ENCODE peak calls at places on chromosomes 11 and 22, in seven cellular contexts. I is IMR-90, P is right lobe of liver, H is kidney, K is mammary epithelial cell, J is psoas muscle, B is mesenchymal stem cell. W is an unnamed sample.

GRCh38 chr11:31325162-31325561 is 44.4 kb downstream of the DCDC1 start:
- DNase-seq in K (peak; percentile 68), B (peak; percentile 56), J (no peak), I (peak; percentile 44), H (no peak), P (no peak), W (peak; percentile 67)

GRCh38 chr22:44254811-44255210 is 57.9 kb downstream of the SHISAL1 start:
- DNase-seq in I (no peak), H (no peak), J (no peak), B (no peak), P (no peak), K (no peak), W (no peak)

GRCh38 chr11:3166268-3167142 is 1.4 kb upstream of the OSBPL5 start:
- DNase-seq in I (no peak), P (no peak), H (peak; percentile 69), B (no peak), J (peak; percentile 47), K (no peak), W (no peak)

GRCh38 chr22:31248138-31248745 is 36.1 kb downstream of the LIMK2 start:
- DNase-seq in P (no peak), J (peak; percentile 82), I (peak; percentile 94), K (peak; percentile 92), H (peak; percentile 91), B (peak; percentile 96), W (peak; percentile 52)

GRCh38 chr22:20319041-20319744 is 667 bp downstream of the DGCR6L start:
- DNase-seq in I (no peak), J (no peak), H (peak; percentile 54), B (peak; percentile 54), P (peak; percentile 23), K (peak; percentile 31), W (no peak)

GRCh38 chr22:36830601-36831000 is 13.8 kb upstream of the PVALB start:
- DNase-seq in B (no peak), P (no peak), H (no peak), I (no peak), J (no peak), K (no peak), W (no peak)

GRCh38 chr11:57072640-57073039 is 83.9 kb downstream of the OR5AK2 start:
- DNase-seq in H (no peak), I (peak; percentile 97), P (no peak), J (no peak), B (peak; percentile 86), K (peak; percentile 97), W (peak; percentile 97)

GRCh38 chr11:128291835-128292234 is 295.5 kb downstream of the ETS1 start:
- DNase-seq in P (no peak), H (peak; percentile 72), K (no peak), J (no peak), B (no peak), I (no peak), W (peak; percentile 26)

GRCh38 chr22:28032896-28033295 is 113.8 kb upstream of the PITPNB start:
- DNase-seq in K (no peak), I (no peak), H (no peak), J (no peak), P (no peak), B (no peak), W (no peak)

GRCh38 chr11:78737891-78738290 is 163.2 kb upstream of the NARS2 start:
- DNase-seq in H (no peak), B (peak; percentile 12), P (no peak), I (peak; percentile 61), J (no peak), K (no peak), W (no peak)

GRCh38 chr11:33735426-33736147 is 636 bp downstream of the CD59 start:
- DNase-seq in K (peak; percentile 54), J (peak; percentile 73), P (peak; percentile 41), I (no peak), H (peak; percentile 84), B (peak; percentile 67), W (no peak)

GRCh38 chr22:50085211-50085999 is at the start of gene MLC1:
- DNase-seq in H (peak; percentile 46), K (no peak), B (no peak), I (peak; percentile 25), J (no peak), P (no peak), W (no peak)

GRCh38 chr22:21587803-21588611 is 20.5 kb downstream of the UBE2L3 start:
- DNase-seq in P (no peak), J (no peak), H (no peak), B (peak; percentile 66), K (no peak), I (peak; percentile 67), W (no peak)

GRCh38 chr22:47213571-47214230 is 451.3 kb downstream of the TBC1D22A start:
- DNase-seq in I (no peak), P (no peak), K (no peak), B (no peak), J (peak; percentile 32), H (no peak), W (peak; percentile 61)

GRCh38 chr11:88146106-88146505 is 29.1 kb downstream of the RAB38 start:
- DNase-seq in I (no peak), J (no peak), B (no peak), H (no peak), P (no peak), K (peak; percentile 23), W (no peak)

GRCh38 chr11:122178795-122179194 is 62.8 kb upstream of the BLID start:
- DNase-seq in B (no peak), K (no peak), H (no peak), P (no peak), I (peak; percentile 37), J (no peak), W (peak; percentile 52)

GRCh38 chr22:42300286-42301071 is 30.0 kb upstream of the TCF20 start:
- DNase-seq in P (no peak), K (peak; percentile 83), J (no peak), I (no peak), H (no peak), B (no peak), W (peak; percentile 6)

GRCh38 chr22:37241351-37242142 is 2.5 kb downstream of the RAC2 start:
- DNase-seq in H (peak; percentile 75), I (no peak), K (no peak), P (peak; percentile 36), J (peak; percentile 54), B (no peak), W (no peak)

GRCh38 chr11:38937709-38938108 is 2339.7 kb upstream of the RAG2 start:
- DNase-seq in B (no peak), P (no peak), I (no peak), K (peak; percentile 30), J (no peak), H (no peak), W (peak; percentile 57)

GRCh38 chr11:36360833-36361232 is 64.7 kb downstream of the PRR5L start:
- DNase-seq in J (no peak), I (no peak), H (no peak), P (no peak), K (no peak), B (peak; percentile 45), W (no peak)

GRCh38 chr11:114040706-114041211 is 18.8 kb upstream of the ZBTB16 start:
- DNase-seq in H (no peak), J (peak; percentile 73), P (peak; percentile 49), K (peak; percentile 20), I (peak; percentile 31), B (peak; percentile 90), W (peak; percentile 87)

GRCh38 chr11:720017-720641 is 14.1 kb downstream of the EPS8L2 start:
- DNase-seq in K (no peak), J (no peak), H (no peak), B (no peak), I (no peak), P (no peak), W (no peak)
- H3K36me3 ChIP-seq in K (peaks cover 18% of the 10 kb centered on the region), J (no peaks in the 10 kb centered on the region), H (no peaks in the 10 kb centered on the region), B (peaks cover 29% of the 10 kb centered on the region), I (no peaks in the 10 kb centered on the region), P (peaks cover 2% of the 10 kb centered on the region), W (peaks cover 9% of the 10 kb centered on the region)

DNA sequence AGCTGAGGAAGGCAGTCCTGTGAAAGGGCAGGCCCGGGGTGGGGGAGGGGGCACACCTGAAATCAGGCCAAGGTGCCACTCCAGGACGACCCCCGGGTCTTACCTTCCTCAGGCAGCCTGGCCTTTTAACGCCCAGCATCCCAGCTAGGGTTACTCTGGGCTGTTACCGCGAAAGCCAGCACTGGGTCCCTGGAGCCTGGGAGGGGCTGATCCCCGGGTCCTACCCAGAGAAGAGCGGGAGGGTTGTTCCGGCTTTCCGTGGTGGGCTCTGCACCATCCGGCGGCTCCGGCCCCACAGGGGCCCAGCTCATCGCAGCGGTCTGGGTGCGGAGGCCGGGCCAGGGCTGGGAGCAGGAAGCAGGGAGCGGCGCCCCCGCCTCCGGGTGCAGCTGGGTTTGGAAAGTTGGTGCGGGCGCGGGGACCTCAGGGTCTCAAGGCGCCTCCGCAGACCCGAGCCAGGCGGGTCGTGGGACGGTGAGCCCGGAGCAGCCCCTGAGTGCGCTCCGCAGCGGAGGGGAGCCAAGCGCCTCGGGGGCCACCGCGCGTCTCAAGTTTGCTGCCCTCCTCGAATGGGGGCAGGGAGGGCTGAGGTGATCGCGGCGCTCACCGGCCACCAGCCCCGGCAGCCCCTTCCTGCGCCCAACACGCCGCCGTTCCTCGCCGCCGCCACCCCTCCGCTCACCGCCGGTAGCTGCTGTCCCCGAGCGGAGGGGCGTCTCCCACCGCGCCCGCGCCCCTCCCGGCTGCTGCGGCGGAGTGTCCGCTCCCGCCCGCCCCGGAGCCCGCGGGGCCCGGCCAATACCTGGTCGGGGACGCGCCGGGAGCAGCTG is 831 bp downstream of the CHST1 start:
- DNase-seq in I (no peak), B (no peak), H (peak; percentile 70), P (no peak), J (no peak), K (no peak), W (no peak)
- H3K27ac ChIP-seq in I (no peak overlapping the region), B (no peak overlapping the region), H (no peak overlapping the region), P (no peak overlapping the region), J (peak overlapping the region; percentile 41), K (no peak overlapping the region), W (no peak overlapping the region)

DNA sequence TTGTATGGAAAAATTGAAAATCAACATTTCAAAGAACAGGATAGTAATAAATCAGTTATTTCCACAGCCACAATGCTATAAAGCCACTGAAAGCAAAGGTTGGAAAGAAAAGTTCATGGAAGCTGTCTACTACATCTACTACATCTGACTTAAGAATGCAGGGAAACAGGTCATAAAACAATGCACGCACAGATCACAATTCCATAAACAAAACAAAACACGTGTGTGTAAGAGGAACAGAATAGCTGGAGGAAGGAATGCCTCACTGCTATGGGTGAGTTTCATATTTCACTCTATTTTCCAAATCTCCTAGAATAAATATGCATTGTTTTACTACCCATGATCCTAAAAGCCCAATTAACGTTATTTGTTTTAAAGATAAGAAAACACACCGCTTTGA is 66.3 kb downstream of the NCAPD3 start:
- DNase-seq in B (no peak), P (no peak), K (no peak), H (no peak), I (no peak), J (no peak), W (no peak)
- H3K36me3 ChIP-seq in B (peaks cover 92% of the 10 kb centered on the region), P (peaks cover 5% of the 10 kb centered on the region), K (peaks cover 28% of the 10 kb centered on the region), H (peaks cover 25% of the 10 kb centered on the region), I (peaks cover 36% of the 10 kb centered on the region), J (peaks cover 86% of the 10 kb centered on the region), W (peaks cover 81% of the 10 kb centered on the region)

DNA sequence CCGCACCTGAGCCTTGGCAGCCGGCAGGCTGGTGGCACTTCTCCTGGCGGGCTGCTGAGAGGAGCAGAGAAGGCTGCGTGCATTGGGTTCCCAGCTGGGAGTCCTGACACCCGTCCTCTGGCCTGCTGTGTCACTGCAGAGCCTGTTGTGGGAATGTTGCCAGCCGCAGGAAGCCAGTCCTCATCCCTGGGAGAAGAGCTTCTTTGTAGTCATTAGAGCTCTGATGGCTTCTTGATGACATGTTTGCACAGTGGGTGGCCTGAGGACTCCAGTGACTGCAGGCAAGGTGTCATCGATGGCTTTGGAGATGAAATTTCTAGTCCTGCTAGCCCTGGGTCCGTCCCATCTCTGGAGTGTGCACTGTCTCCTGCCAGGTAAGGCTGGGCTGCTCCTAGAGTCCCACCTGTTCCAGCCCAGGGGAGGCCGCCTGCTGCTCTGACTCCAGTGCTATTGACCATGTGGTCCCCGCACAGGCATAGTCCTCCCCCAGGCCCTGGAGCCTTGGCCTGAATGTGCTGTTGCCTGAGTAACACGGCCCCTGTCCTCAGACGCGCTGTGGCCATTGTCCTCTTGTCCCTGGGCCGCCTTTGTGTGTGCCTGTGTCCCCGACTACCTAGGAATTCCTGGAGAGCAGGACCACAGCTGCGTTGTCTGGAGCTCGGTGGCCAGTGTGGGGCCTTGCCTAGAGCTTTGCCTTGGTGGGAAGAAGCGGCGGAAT is 129.2 kb downstream of the CACNA1I start:
- DNase-seq in J (no peak), I (no peak), P (no peak), K (no peak), B (no peak), H (no peak), W (no peak)
- H3K27ac ChIP-seq in J (no peak overlapping the region), I (no peak overlapping the region), P (no peak overlapping the region), K (no peak overlapping the region), B (no peak overlapping the region), H (no peak overlapping the region), W (no peak overlapping the region)